ENCODE peak calls at places on chromosomes 3 and 15, in ten cellular contexts. C is neural progenitor cell; T is dorsolateral prefrontal cortex; L is SK-N-SH; P is tibial artery; N is OCI-LY7; Q is endodermal cell; U is CD8-positive, alpha-beta memory T cell; J is coronary artery; R is A549. M is an unnamed sample.

GRCh38 chr15:91027677-91028076 is 5.3 kb upstream of the VPS33B start:
- DNase-seq in Q (no peak), R (no peak), J (no peak), L (no peak), C (no peak), P (no peak), T (no peak), N (no peak), U (no peak), M (no peak)

GRCh38 chr3:133854971-133855370 is 40.7 kb downstream of the RAB6B start:
- DNase-seq in J (no peak), N (no peak), R (no peak), P (peak; percentile 6), C (no peak), L (no peak), U (no peak), T (no peak), Q (no peak), M (no peak)

GRCh38 chr3:158789592-158789991 is 12.3 kb upstream of the MFSD1 start:
- DNase-seq in P (no peak), L (peak; percentile 20), J (no peak), R (peak; percentile 77), Q (no peak), T (no peak), C (no peak), U (no peak), N (peak; percentile 13), M (no peak)

GRCh38 chr3:188126271-188126670 is 27.7 kb upstream of the LPP start:
- DNase-seq in R (no peak), U (no peak), L (no peak), Q (no peak), C (no peak), J (no peak), T (no peak), P (no peak), N (no peak), M (no peak)

GRCh38 chr3:40939113-40940070 is 259.9 kb upstream of the CTNNB1 start:
- DNase-seq in U (no peak), Q (no peak), P (peak; percentile 59), C (no peak), J (no peak), L (no peak), T (no peak), R (peak; percentile 7), N (no peak), M (no peak)

GRCh38 chr3:186002884-186003472 is 65.2 kb upstream of the TRA2B start:
- DNase-seq in L (peak; percentile 30), N (peak; percentile 29), J (no peak), P (no peak), C (peak; percentile 47), Q (peak; percentile 78), U (no peak), T (no peak), R (peak; percentile 31), M (no peak)

GRCh38 chr3:41131224-41131623 is 68.1 kb upstream of the CTNNB1 start:
- DNase-seq in T (no peak), N (no peak), P (no peak), L (no peak), C (no peak), Q (no peak), U (no peak), R (no peak), J (peak; percentile 31), M (no peak)

GRCh38 chr3:176352716-176353334 is 844.5 kb downstream of the TBL1XR1 start:
- DNase-seq in L (no peak), Q (no peak), R (no peak), C (no peak), U (no peak), T (no peak), P (no peak), N (no peak), J (no peak), M (no peak)

GRCh38 chr3:43996379-43997301 is 245.0 kb upstream of the TOPAZ1 start:
- DNase-seq in C (peak; percentile 81), T (no peak), N (peak; percentile 65), L (no peak), R (peak; percentile 78), U (no peak), P (no peak), J (no peak), Q (peak; percentile 81), M (no peak)

GRCh38 chr3:66983101-66983500 is 15.0 kb upstream of the KBTBD8 start:
- DNase-seq in N (no peak), P (no peak), J (no peak), Q (peak; percentile 57), L (no peak), U (no peak), R (no peak), T (no peak), C (peak; percentile 12), M (no peak)

GRCh38 chr3:147705626-147706025 is 296.5 kb downstream of the ZIC1 start:
- DNase-seq in J (no peak), T (no peak), N (no peak), R (no peak), Q (no peak), C (no peak), L (no peak), U (no peak), P (no peak), M (no peak)

GRCh38 chr15:44715142-44715796 is 4.0 kb downstream of the B2M start:
- DNase-seq in Q (no peak), N (no peak), L (no peak), T (no peak), U (no peak), C (peak; percentile 11), R (no peak), J (no peak), P (no peak), M (no peak)

GRCh38 chr3:146974001-146974400 is 368.9 kb upstream of the PLSCR5 start:
- DNase-seq in J (no peak), L (no peak), T (no peak), C (no peak), N (no peak), U (no peak), P (no peak), Q (no peak), R (no peak), M (no peak)

GRCh38 chr15:63532307-63532744 is 27.9 kb downstream of the USP3 start:
- DNase-seq in C (no peak), N (no peak), Q (no peak), P (no peak), T (no peak), U (no peak), J (no peak), R (peak; percentile 37), L (no peak), M (no peak)

GRCh38 chr15:57060799-57061198 is 142.4 kb downstream of the TCF12 start:
- DNase-seq in R (peak; percentile 31), C (no peak), N (no peak), T (no peak), L (no peak), U (no peak), P (no peak), Q (no peak), J (no peak), M (no peak)

GRCh38 chr15:48190932-48191573 is 412 bp upstream of the CTXN2 start:
- DNase-seq in U (no peak), J (no peak), C (peak; percentile 94), R (peak; percentile 26), P (peak; percentile 44), N (peak; percentile 25), T (no peak), Q (peak; percentile 97), L (peak; percentile 27), M (peak; percentile 32)

GRCh38 chr15:69456208-69457166 is 3.9 kb downstream of the RPLP1 start:
- DNase-seq in L (no peak), J (no peak), R (no peak), U (no peak), N (no peak), T (no peak), C (no peak), Q (peak; percentile 41), P (no peak), M (no peak)

DNA sequence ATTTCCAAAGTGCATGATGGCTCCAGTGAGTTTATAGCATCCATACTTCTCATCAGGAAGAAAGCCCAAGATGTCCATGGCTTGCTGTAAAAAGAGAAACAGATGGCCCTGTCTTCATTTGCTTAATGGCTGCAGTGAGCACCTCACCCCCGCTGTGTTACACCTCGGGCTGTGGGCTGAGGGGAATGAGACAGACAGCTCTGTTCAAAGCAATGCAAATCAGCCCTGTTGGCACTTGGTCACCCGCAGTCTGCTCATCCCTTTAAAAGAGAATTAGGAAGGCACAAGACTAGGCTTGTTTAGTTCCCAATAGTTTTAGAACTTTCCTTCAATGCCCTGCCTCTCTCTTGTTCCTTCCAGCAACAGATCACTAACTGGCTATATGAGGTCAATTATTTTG is 25.2 kb downstream of the MYH15 start:
- DNase-seq in P (no peak), R (no peak), U (no peak), L (no peak), J (no peak), Q (peak; percentile 87), N (no peak), T (peak; percentile 21), C (peak; percentile 57), M (no peak)
- H3K27ac ChIP-seq in P (no peak overlapping the region), R (no peak overlapping the region), U (no peak overlapping the region), L (no peak overlapping the region), J (no peak overlapping the region), Q (peak overlapping the region; percentile 67), N (no peak overlapping the region), T (no peak overlapping the region), C (no peak overlapping the region), M (no peak overlapping the region)

DNA sequence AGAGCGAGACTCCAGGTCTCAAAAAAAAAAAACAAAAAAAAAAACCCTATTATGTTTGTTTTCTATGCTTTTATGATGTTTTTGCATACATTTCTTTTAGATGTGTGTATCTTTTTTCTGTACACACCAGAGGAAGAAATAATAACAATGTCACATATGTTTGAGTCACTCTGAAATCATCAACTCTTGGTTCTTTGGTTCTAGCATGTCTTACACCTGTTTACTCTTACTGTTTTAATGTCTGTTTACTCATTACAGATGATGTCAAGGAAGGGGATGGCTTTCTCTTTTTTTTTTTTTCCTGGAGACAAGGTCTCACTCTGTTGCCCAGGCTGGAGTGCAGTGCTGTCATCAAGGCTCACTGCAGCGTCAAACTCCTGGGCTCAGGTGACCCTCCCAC is 24.1 kb downstream of the RHOA start:
- DNase-seq in R (peak; percentile 30), T (no peak), U (no peak), P (no peak), L (no peak), J (no peak), N (no peak), C (no peak), Q (no peak), M (no peak)
- H3K27ac ChIP-seq in R (no peak overlapping the region), T (no peak overlapping the region), U (no peak overlapping the region), P (no peak overlapping the region), L (no peak overlapping the region), J (no peak overlapping the region), N (no peak overlapping the region), C (no peak overlapping the region), Q (no peak overlapping the region), M (no peak overlapping the region)

DNA sequence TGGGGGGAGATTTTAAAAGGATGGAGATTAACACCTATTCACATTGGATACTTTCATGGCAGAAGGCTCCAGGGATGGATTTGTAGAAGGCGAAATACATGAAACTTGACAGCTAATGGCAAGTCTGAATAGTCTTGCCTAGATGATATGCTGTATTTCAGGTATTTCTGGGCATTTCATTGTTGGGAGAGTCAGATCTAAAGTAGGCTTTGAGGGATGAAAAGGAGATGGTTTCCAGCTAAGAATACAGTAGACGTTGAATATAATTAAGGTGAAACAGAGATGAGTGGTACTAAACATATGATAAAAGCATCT is 189.2 kb upstream of the PDZRN3 start:
- DNase-seq in U (no peak), T (no peak), R (no peak), C (no peak), J (no peak), Q (no peak), P (no peak), L (no peak), N (no peak), M (no peak)
- H3K27ac ChIP-seq in U (no peak overlapping the region), T (no peak overlapping the region), R (no peak overlapping the region), C (no peak overlapping the region), J (no peak overlapping the region), Q (no peak overlapping the region), P (no peak overlapping the region), L (no peak overlapping the region), N (no peak overlapping the region), M (no peak overlapping the region)

GRCh38 chr15:39215006-39215405 is 365.9 kb upstream of the THBS1 start:
- DNase-seq in C (no peak), L (no peak), R (no peak), P (no peak), N (no peak), U (no peak), T (no peak), Q (no peak), J (no peak), M (no peak)
- H3K27ac ChIP-seq in C (no peak overlapping the region), L (no peak overlapping the region), R (no peak overlapping the region), P (no peak overlapping the region), N (no peak overlapping the region), U (no peak overlapping the region), T (no peak overlapping the region), Q (no peak overlapping the region), J (no peak overlapping the region), M (no peak overlapping the region)

M was measured in uterus.